ENCODE peak calls at places on chromosomes 2 and 18, in seven cellular contexts. F is EL; H is activated effector memory CD4-positive, alpha-beta T cell treated with Interleukin-2 at 50 U/mL for 16 hours; A is HEK293T; W is stimulated activated CD8-positive, alpha-beta memory T cell treated with anti-CD3 and anti-CD28 coated beads, Interleukin-7, amount 100 ng/mL, for 4 hours; X is naive thymus-derived CD8-positive, alpha-beta T cell; M is anterior cingulate cortex. S is an unnamed sample.

GRCh38 chr18:11500153-11501122 is 109.0 kb upstream of the SLC35G4 start:
- DNase-seq in F (peak; percentile 100), H (no peak), A (no peak), W (no peak), X (no peak), M (no peak), S (no peak)

GRCh38 chr2:75142081-75142480 is 57.2 kb downstream of the TACR1 start:
- DNase-seq in F (no peak), H (no peak), A (no peak), W (no peak), X (no peak), M (no peak), S (no peak)

GRCh38 chr2:9714630-9715214 is 83.9 kb upstream of the YWHAQ start:
- DNase-seq in F (no peak), H (no peak), A (no peak), W (no peak), X (no peak), M (no peak), S (no peak)

GRCh38 chr2:17083902-17084301 is 418.3 kb upstream of the CYRIA start:
- DNase-seq in F (peak; percentile 5), H (no peak), A (no peak), W (no peak), X (no peak), M (no peak), S (no peak)

GRCh38 chr2:68775272-68775847 is 40.7 kb downstream of the ARHGAP25 start:
- DNase-seq in F (no peak), H (no peak), A (peak; percentile 2), W (no peak), X (no peak), M (no peak), S (no peak)

GRCh38 chr2:99335911-99336779 is at the start of gene TXNDC9:
- DNase-seq in F (peak; percentile 99), H (peak; percentile 97), A (peak; percentile 97), W (peak; percentile 95), X (peak; percentile 97), M (peak; percentile 98), S (peak; percentile 97)

GRCh38 chr2:25685741-25686140 is 12.4 kb upstream of the DTNB start:
- DNase-seq in F (no peak), H (no peak), A (no peak), W (no peak), X (no peak), M (no peak), S (no peak)

GRCh38 chr2:86671304-86671981 is 47.8 kb upstream of the RNF103 start:
- DNase-seq in F (peak; percentile 13), H (no peak), A (no peak), W (no peak), X (no peak), M (no peak), S (no peak)

GRCh38 chr2:167480232-167480985 is 592.1 kb downstream of the XIRP2 start:
- DNase-seq in F (no peak), H (no peak), A (no peak), W (no peak), X (no peak), M (no peak), S (no peak)

GRCh38 chr2:178949584-178949983 is 100.4 kb downstream of the CCDC141 start:
- DNase-seq in F (no peak), H (no peak), A (no peak), W (no peak), X (no peak), M (no peak), S (no peak)

GRCh38 chr18:41324020-41324791 is 630.8 kb upstream of the PIK3C3 start:
- DNase-seq in F (no peak), H (no peak), A (no peak), W (no peak), X (no peak), M (no peak), S (no peak)

GRCh38 chr2:46679761-46680160 is 200.4 kb downstream of the TMEM247 start:
- DNase-seq in F (peak; percentile 78), H (no peak), A (no peak), W (no peak), X (no peak), M (no peak), S (no peak)

GRCh38 chr2:73594241-73594640 is 48.0 kb downstream of the NAT8 start:
- DNase-seq in F (peak; percentile 22), H (no peak), A (no peak), W (no peak), X (no peak), M (no peak), S (no peak)

GRCh38 chr2:206804326-206804725 is 38.9 kb downstream of the FASTKD2 start:
- DNase-seq in F (no peak), H (no peak), A (no peak), W (no peak), X (no peak), M (no peak), S (no peak)

GRCh38 chr2:225104321-225104720 is 62.1 kb upstream of the DOCK10 start:
- DNase-seq in F (no peak), H (no peak), A (no peak), W (no peak), X (no peak), M (no peak), S (no peak)

GRCh38 chr2:237459741-237460174 is 27.3 kb upstream of the MLPH start:
- DNase-seq in F (peak; percentile 85), H (no peak), A (no peak), W (no peak), X (no peak), M (no peak), S (no peak)

GRCh38 chr18:78160961-78161656 is 818.5 kb upstream of the SALL3 start:
- DNase-seq in F (no peak), H (no peak), A (no peak), W (no peak), X (no peak), M (no peak), S (no peak)

GRCh38 chr2:238099709-238100048 is 461 bp upstream of the ESPNL start:
- DNase-seq in F (no peak), H (no peak), A (no peak), W (no peak), X (no peak), M (no peak), S (no peak)

GRCh38 chr18:2686349-2686968 is 30.9 kb downstream of the SMCHD1 start:
- DNase-seq in F (no peak), H (no peak), A (no peak), W (no peak), X (no peak), M (no peak), S (no peak)

GRCh38 chr2:71783215-71783614 is 329.9 kb downstream of the DYSF start:
- DNase-seq in F (peak; percentile 34), H (no peak), A (no peak), W (no peak), X (no peak), M (no peak), S (no peak)

GRCh38 chr2:47992671-47993070 is 86.4 kb upstream of the FBXO11 start:
- DNase-seq in F (no peak), H (no peak), A (no peak), W (no peak), X (no peak), M (no peak), S (no peak)

S was measured in NK-92 treated with Interleukin-12 subunit alpha and Interleukin-12 subunit beta, amount 100 ng/mL, for 24 hours.